ENCODE peak calls at places on chromosomes 16 and 17, in nine cellular contexts. Y is heart left ventricle, N is cardiac fibroblast, C is sigmoid colon, L is fibroblast of lung, E is AG09309, Q is neuronal stem cell, B is mesendoderm, O is pancreas. U is an unnamed sample.

GRCh38 chr17:37614391-37614790 is 5.2 kb upstream of the SYNRG start:
- DNase-seq in Y (no peak), E (peak), N (peak), C (no peak), O (no peak), Q (no peak), B (no peak), L (peak), U (no peak)

GRCh38 chr16:85436636-85437160 is 176.4 kb upstream of the GSE1 start:
- DNase-seq in Y (no peak), B (peak), L (no peak), O (peak), C (no peak), N (no peak), Q (no peak), E (no peak), U (no peak)

GRCh38 chr17:77846531-77847085 is 111.9 kb upstream of the TNRC6C start:
- DNase-seq in N (no peak), Y (peak), O (no peak), B (no peak), L (no peak), E (no peak), C (no peak), Q (no peak), U (no peak)

GRCh38 chr16:86252596-86252995 is 257.7 kb upstream of the FOXF1 start:
- DNase-seq in Q (peak), O (no peak), Y (no peak), E (no peak), B (peak), N (peak), C (no peak), L (peak), U (no peak)

GRCh38 chr17:62794666-62794971 is 13.5 kb downstream of the MARCHF10 start:
- DNase-seq in Q (no peak), O (no peak), C (no peak), Y (no peak), N (no peak), L (no peak), B (no peak), E (no peak), U (no peak)

GRCh38 chr17:13582776-13583414 is 18.8 kb downstream of the HS3ST3A1 start:
- DNase-seq in B (no peak), O (no peak), L (peak), Q (no peak), N (no peak), E (no peak), C (no peak), Y (no peak), U (no peak)

GRCh38 chr16:88327566-88328312 is 55.0 kb upstream of the ZNF469 start:
- DNase-seq in L (no peak), E (no peak), O (no peak), B (no peak), C (no peak), Y (no peak), N (no peak), Q (no peak), U (no peak)

GRCh38 chr17:2192367-2193028 is 111.1 kb downstream of the SMG6 start:
- DNase-seq in L (peak), N (peak), C (no peak), Q (no peak), E (peak), B (peak), O (no peak), Y (peak), U (peak)

GRCh38 chr17:82105882-82106696 is 8.1 kb upstream of the FASN start:
- DNase-seq in N (peak), E (no peak), Y (no peak), Q (no peak), L (peak), B (peak), C (peak), O (peak), U (no peak)

GRCh38 chr17:30915833-30916611 is 5.7 kb upstream of the ADAP2 start:
- DNase-seq in O (no peak), E (no peak), L (no peak), N (no peak), Q (no peak), B (no peak), Y (no peak), C (no peak), U (no peak)

GRCh38 chr17:2893422-2893914 is 97.2 kb downstream of the RAP1GAP2 start:
- DNase-seq in Y (no peak), O (peak), Q (no peak), N (no peak), B (no peak), E (no peak), C (no peak), L (peak), U (no peak)

GRCh38 chr16:21260870-21261791 is 17.0 kb downstream of the CRYM start:
- DNase-seq in Y (peak), L (peak), E (peak), O (peak), C (no peak), Q (no peak), B (no peak), N (peak), U (peak)

GRCh38 chr17:4477286-4477791 is 21.3 kb upstream of the SPNS2 start:
- DNase-seq in E (no peak), Y (peak), N (no peak), B (no peak), O (no peak), Q (no peak), C (no peak), L (peak), U (peak)

GRCh38 chr17:29583324-29584248 is 5.9 kb downstream of the GIT1 start:
- DNase-seq in N (no peak), Y (peak), B (no peak), O (no peak), L (no peak), Q (no peak), E (no peak), C (no peak), U (no peak)

GRCh38 chr16:14202697-14203096 is 131.6 kb downstream of the MRTFB start:
- DNase-seq in E (no peak), O (no peak), Y (no peak), Q (no peak), N (peak), B (peak), L (peak), C (no peak), U (no peak)
- H3K4me3 ChIP-seq in E (no peak), O (no peak), Y (no peak), Q (no peak), N (no peak), B (no peak), L (no peak), C (no peak), U (no peak)

GRCh38 chr16:89828199-89828869 is at the start of gene SPIRE2:
- DNase-seq in Y (peak), Q (peak), L (peak), E (peak), N (peak), O (peak), C (peak), B (peak), U (no peak)

GRCh38 chr16:89831810-89832328 is 3.6 kb downstream of the SPIRE2 start:
- DNase-seq in B (no peak), Q (no peak), L (no peak), N (no peak), Y (no peak), C (no peak), E (no peak), O (no peak), U (no peak)

GRCh38 chr16:89828870-89829629 is 775 bp downstream of the SPIRE2 start:
- DNase-seq in Y (no peak), L (no peak), N (no peak), B (peak), O (peak), C (no peak), Q (no peak), E (no peak), U (no peak)

GRCh38 chr16:89827383-89828198 is 684 bp upstream of the SPIRE2 start:
- DNase-seq in L (peak), B (peak), C (no peak), Q (peak), Y (peak), O (peak), N (peak), E (peak), U (no peak)

GRCh38 chr16:89829630-89830437 is 1.6 kb downstream of the SPIRE2 start:
- DNase-seq in N (no peak), B (no peak), E (no peak), C (no peak), Y (no peak), O (no peak), L (no peak), Q (no peak), U (no peak)
- H3K4me3 ChIP-seq in N (no peak), B (no peak), E (no peak), C (no peak), Y (no peak), O (no peak), L (peak), Q (peak), U (no peak)

GRCh38 chr16:17416461-17417221 is 54.1 kb downstream of the XYLT1 start:
- DNase-seq in B (peak), Q (no peak), C (no peak), E (no peak), N (peak), Y (peak), L (peak), O (peak), U (no peak)
- H3K4me3 ChIP-seq in B (no peak), Q (no peak), C (peak), E (no peak), N (no peak), Y (no peak), L (no peak), O (no peak), U (no peak)

GRCh38 chr17:20263595-20263994 is 203.7 kb downstream of the LGALS9B start:
- DNase-seq in C (no peak), Y (no peak), E (peak), L (peak), O (no peak), Q (no peak), N (peak), B (peak), U (no peak)
- H3K4me3 ChIP-seq in C (no peak), Y (no peak), E (no peak), L (no peak), O (no peak), Q (no peak), N (no peak), B (no peak), U (no peak)

DNA sequence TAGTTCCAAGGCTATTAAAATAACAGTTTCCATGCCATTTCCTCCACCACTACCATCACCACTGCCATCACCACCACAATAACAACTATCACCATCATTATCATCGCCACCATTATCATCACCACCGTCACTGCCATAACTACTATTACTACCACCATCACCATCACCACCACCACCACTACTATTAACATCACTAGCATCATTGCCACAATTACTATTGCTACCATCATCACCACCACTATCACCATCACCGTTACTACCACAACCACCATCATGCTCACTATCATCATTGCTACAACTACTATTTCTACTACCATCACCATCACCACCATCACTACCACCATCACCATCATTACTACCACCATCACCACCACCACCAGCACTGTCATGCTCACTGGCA is 185.9 kb upstream of the MAF start:
- DNase-seq in Y (no peak), L (no peak), E (no peak), C (no peak), O (no peak), Q (no peak), N (no peak), B (no peak), U (no peak)
- H3K4me3 ChIP-seq in Y (no peak), L (no peak), E (no peak), C (no peak), O (no peak), Q (no peak), N (no peak), B (no peak), U (no peak)

GRCh38 chr16:74773431-74774222 is 993 bp downstream of the FA2H start:
- DNase-seq in O (peak), Q (no peak), Y (no peak), B (no peak), N (no peak), E (no peak), C (no peak), L (no peak), U (no peak)
- H3K4me3 ChIP-seq in O (peak), Q (no peak), Y (no peak), B (no peak), N (no peak), E (no peak), C (peak), L (no peak), U (peak)

GRCh38 chr16:53805747-53806146 is 101.8 kb downstream of the FTO start:
- DNase-seq in C (no peak), Q (no peak), B (no peak), N (no peak), E (no peak), L (no peak), Y (no peak), O (no peak), U (no peak)

GRCh38 chr16:53803998-53804397 is 100.0 kb downstream of the FTO start:
- DNase-seq in Q (no peak), O (no peak), B (no peak), E (no peak), N (no peak), Y (no peak), L (no peak), C (no peak), U (no peak)

GRCh38 chr16:53805113-53805512 is 101.2 kb downstream of the FTO start:
- DNase-seq in N (no peak), O (no peak), E (no peak), C (no peak), L (peak), Y (no peak), Q (no peak), B (no peak), U (no peak)

GRCh38 chr16:53804467-53804866 is 100.5 kb downstream of the FTO start:
- DNase-seq in B (no peak), N (no peak), C (no peak), L (no peak), Q (no peak), O (no peak), Y (no peak), E (no peak), U (no peak)

GRCh38 chr16:53803451-53803850 is 99.5 kb downstream of the FTO start:
- DNase-seq in Q (no peak), O (no peak), N (no peak), E (no peak), B (no peak), L (no peak), C (no peak), Y (no peak), U (no peak)
- H3K4me3 ChIP-seq in Q (no peak), O (no peak), N (no peak), E (no peak), B (no peak), L (no peak), C (no peak), Y (no peak), U (no peak)

GRCh38 chr16:9683677-9684076 is 498.6 kb downstream of the GRIN2A start:
- DNase-seq in O (no peak), Q (no peak), L (no peak), C (no peak), Y (no peak), N (no peak), B (no peak), E (no peak), U (no peak)
- H3K4me3 ChIP-seq in O (no peak), Q (no peak), L (no peak), C (no peak), Y (no peak), N (no peak), B (no peak), E (no peak), U (no peak)

DNA sequence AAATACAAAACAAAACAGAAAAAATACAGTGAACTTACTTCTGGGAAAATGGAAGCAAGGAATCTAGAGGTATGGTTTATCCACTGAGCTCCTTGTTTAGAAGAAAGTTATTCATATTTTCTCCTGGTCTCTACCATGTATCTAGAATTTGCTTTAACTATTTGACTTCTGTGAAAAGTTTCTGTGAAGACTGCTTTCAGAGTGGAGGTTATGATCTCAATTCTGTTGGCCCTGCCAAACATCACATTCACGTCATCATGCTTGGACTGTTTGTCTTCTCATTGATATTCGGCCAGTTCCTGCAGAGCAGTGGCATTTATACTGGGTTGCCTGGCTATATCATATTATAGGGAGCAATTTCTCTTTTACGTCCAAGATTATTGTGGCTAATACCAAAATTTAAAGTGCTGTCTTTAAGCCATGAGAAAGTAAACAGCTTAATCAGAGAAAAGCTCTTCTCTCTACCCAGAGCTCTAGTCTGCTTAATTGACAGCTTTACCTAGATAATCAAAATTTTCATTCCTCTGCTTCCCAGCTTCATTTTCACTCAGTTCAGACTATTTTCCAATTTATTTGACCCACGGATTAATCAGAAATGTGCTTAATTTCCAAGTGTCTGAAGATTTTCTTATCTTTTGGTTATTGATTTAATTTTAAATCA is at the start of gene ABCA8:
- DNase-seq in O (no peak), Y (peak), Q (no peak), C (no peak), L (peak), N (peak), E (no peak), B (no peak), U (no peak)
- H3K4me3 ChIP-seq in O (no peak), Y (peak), Q (peak), C (peak), L (peak), N (peak), E (no peak), B (no peak), U (no peak)

GRCh38 chr16:12802048-12802447 is 1.6 kb downstream of the CPPED1 start:
- DNase-seq in B (no peak), L (no peak), N (no peak), E (no peak), C (no peak), O (no peak), Y (no peak), Q (no peak), U (no peak)
- H3K4me3 ChIP-seq in B (no peak), L (peak), N (no peak), E (peak), C (no peak), O (no peak), Y (no peak), Q (no peak), U (peak)

U was measured in retinal pigment epithelial cell.